ENCODE peak calls at places on chromosomes 1 and 21, in eight cellular contexts. F, E, P, J, D, I, Q and W are unnamed samples.

GRCh38 chr1:79732950-79733349 is 726.4 kb upstream of the ADGRL4 start:
- DNase-seq in F (no peak), E (no peak), P (no peak), J (no peak), D (no peak), I (no peak), Q (no peak), W (no peak)

GRCh38 chr1:207047529-207047928 is 3.5 kb downstream of the YOD1 start:
- DNase-seq in F (no peak), E (no peak), P (no peak), J (no peak), D (no peak), I (no peak), Q (no peak), W (no peak)

GRCh38 chr1:162972768-162973167 is 96.4 kb upstream of the RGS4 start:
- DNase-seq in F (no peak), E (no peak), P (no peak), J (no peak), D (no peak), I (no peak), Q (no peak), W (no peak)

GRCh38 chr1:24961334-24961733 is 31.3 kb upstream of the RUNX3 start:
- DNase-seq in F (no peak), E (no peak), P (no peak), J (no peak), D (no peak), I (no peak), Q (peak; percentile 38), W (no peak)

GRCh38 chr1:181141431-181141910 is 53.0 kb downstream of the IER5 start:
- DNase-seq in F (no peak), E (no peak), P (peak; percentile 65), J (peak; percentile 80), D (peak; percentile 89), I (no peak), Q (peak; percentile 87), W (no peak)

GRCh38 chr1:63949965-63950364 is 176.1 kb downstream of the ROR1 start:
- DNase-seq in F (no peak), E (no peak), P (peak; percentile 49), J (peak; percentile 61), D (no peak), I (no peak), Q (no peak), W (no peak)

GRCh38 chr1:36732038-36732402 is 249.3 kb upstream of the CSF3R start:
- DNase-seq in F (no peak), E (no peak), P (no peak), J (no peak), D (no peak), I (no peak), Q (no peak), W (no peak)

GRCh38 chr1:59455206-59455605 is 158.3 kb downstream of the FGGY start:
- DNase-seq in F (no peak), E (no peak), P (no peak), J (peak; percentile 46), D (peak; percentile 80), I (peak; percentile 26), Q (no peak), W (peak; percentile 67)

GRCh38 chr1:98221926-98222325 is 301.1 kb upstream of the DPYD start:
- DNase-seq in F (peak; percentile 78), E (no peak), P (no peak), J (no peak), D (peak; percentile 28), I (no peak), Q (no peak), W (no peak)

GRCh38 chr1:150881331-150882070 is 5.1 kb upstream of the ARNT start:
- DNase-seq in F (no peak), E (no peak), P (no peak), J (peak; percentile 99), D (peak; percentile 62), I (peak; percentile 89), Q (no peak), W (no peak)

GRCh38 chr1:101238681-101239094 is 1.9 kb downstream of the S1PR1 start:
- DNase-seq in F (peak; percentile 74), E (peak; percentile 73), P (peak; percentile 89), J (peak; percentile 93), D (peak; percentile 94), I (peak; percentile 72), Q (peak; percentile 96), W (no peak)

GRCh38 chr1:43368646-43369020 is 822 bp upstream of the ELOVL1 start:
- DNase-seq in F (no peak), E (no peak), P (no peak), J (no peak), D (no peak), I (no peak), Q (no peak), W (no peak)

GRCh38 chr1:56303805-56304204 is 275.6 kb downstream of the PLPP3 start:
- DNase-seq in F (no peak), E (no peak), P (no peak), J (no peak), D (no peak), I (no peak), Q (no peak), W (no peak)

GRCh38 chr1:111570781-111571181 is 48.8 kb upstream of the RAP1A start:
- DNase-seq in F (no peak), E (no peak), P (no peak), J (no peak), D (peak; percentile 64), I (no peak), Q (no peak), W (no peak)

GRCh38 chr21:34074283-34075098 is 1.1 kb downstream of the MRPS6 start:
- DNase-seq in F (peak; percentile 34), E (no peak), P (no peak), J (peak; percentile 27), D (peak; percentile 19), I (no peak), Q (no peak), W (no peak)

GRCh38 chr1:240337795-240338194 is 246.1 kb downstream of the FMN2 start:
- DNase-seq in F (no peak), E (no peak), P (no peak), J (peak; percentile 75), D (peak; percentile 78), I (peak; percentile 52), Q (no peak), W (peak; percentile 45)

GRCh38 chr1:32142446-32143301 is 34.8 kb downstream of the KPNA6 start:
- DNase-seq in F (no peak), E (no peak), P (peak; percentile 50), J (peak; percentile 84), D (peak; percentile 79), I (peak; percentile 52), Q (no peak), W (no peak)